ENCODE peak calls at places on chromosomes 16 and 17, in four cellular contexts. I, G, P and F are unnamed samples.

GRCh38 chr16:85177448-85177846 is 65.2 kb upstream of the CIBAR2 start:
- DNase-seq in I (no peak), G (no peak), P (no peak), F (no peak)

GRCh38 chr17:20226814-20227482 is 217.8 kb downstream of the SPECC1 start:
- DNase-seq in I (peak; percentile 80), G (peak; percentile 50), P (no peak), F (peak; percentile 80)

GRCh38 chr16:3945751-3946603 is 65.5 kb upstream of the CREBBP start:
- DNase-seq in I (no peak), G (peak; percentile 20), P (no peak), F (no peak)

GRCh38 chr17:83053779-83054451 is 25.5 kb upstream of the METRNL start:
- DNase-seq in I (no peak), G (no peak), P (no peak), F (no peak)

GRCh38 chr17:32348483-32348800 is 1.5 kb upstream of the ZNF207 start:
- DNase-seq in I (no peak), G (no peak), P (no peak), F (no peak)

GRCh38 chr16:67229906-67230808 is 3.2 kb downstream of the TMEM208 start:
- DNase-seq in I (no peak), G (no peak), P (no peak), F (no peak)

GRCh38 chr17:41575336-41575735 is 3.5 kb upstream of the KRT9 start:
- DNase-seq in I (no peak), G (no peak), P (no peak), F (no peak)

GRCh38 chr16:81706327-81707295 is 72.5 kb upstream of the PLCG2 start:
- DNase-seq in I (no peak), G (no peak), P (no peak), F (no peak)

GRCh38 chr16:56950881-56951771 is 10.6 kb upstream of the CETP start:
- DNase-seq in I (peak; percentile 71), G (peak; percentile 61), P (no peak), F (peak; percentile 72)

GRCh38 chr16:70744366-70744765 is 56.6 kb downstream of the VAC14 start:
- DNase-seq in I (no peak), G (no peak), P (no peak), F (no peak)

GRCh38 chr17:73196500-73196899 is 3.6 kb downstream of the COG1 start:
- DNase-seq in I (no peak), G (no peak), P (no peak), F (peak; percentile 64)

GRCh38 chr16:30985401-30986128 is 558 bp downstream of the HSD3B7 start:
- DNase-seq in I (peak; percentile 63), G (peak; percentile 86), P (no peak), F (no peak)

GRCh38 chr17:50267074-50267841 is 7.0 kb upstream of the TMEM92 start:
- DNase-seq in I (peak; percentile 9), G (no peak), P (no peak), F (no peak)

GRCh38 chr16:11972128-11972527 is 4.4 kb upstream of the SNX29 start:
- DNase-seq in I (no peak), G (peak; percentile 72), P (no peak), F (no peak)

GRCh38 chr17:54864070-54864469 is 36.6 kb upstream of the TOM1L1 start:
- DNase-seq in I (no peak), G (no peak), P (no peak), F (no peak)

GRCh38 chr16:49516382-49517036 is 142.9 kb downstream of the C16orf78 start:
- DNase-seq in I (no peak), G (no peak), P (no peak), F (no peak)

DNA sequence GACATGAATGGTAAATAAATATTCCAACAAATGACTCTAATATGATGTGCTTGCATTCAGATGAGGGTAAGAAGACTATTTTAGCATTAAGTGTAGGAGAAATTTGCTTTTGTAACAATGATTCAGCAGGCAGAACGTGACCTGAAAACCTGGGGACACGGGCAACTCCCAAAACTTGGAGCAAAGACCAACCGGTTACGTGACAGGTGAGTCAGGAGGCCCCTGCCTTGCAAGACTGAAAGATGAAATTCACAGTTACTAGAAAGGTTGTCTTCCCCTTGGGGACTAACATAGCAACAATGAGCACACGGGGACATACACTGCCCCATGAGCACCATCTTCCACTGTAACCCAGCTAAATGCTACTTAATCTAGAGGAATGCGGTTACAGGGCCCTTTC is 33.5 kb upstream of the ERN1 start:
- DNase-seq in I (no peak), G (no peak), P (no peak), F (no peak)
- TF ChIP-seq FOXM1 in I (no peak), G (no peak), P (no peak), F (no peak)

GRCh38 chr17:79652999-79653643 is 42.3 kb upstream of the RBFOX3 start:
- DNase-seq in I (no peak), G (no peak), P (no peak), F (no peak)

GRCh38 chr17:79651266-79651665 is 40.4 kb upstream of the RBFOX3 start:
- DNase-seq in I (no peak), G (no peak), P (no peak), F (peak; percentile 3)

GRCh38 chr17:79650283-79650682 is 39.4 kb upstream of the RBFOX3 start:
- DNase-seq in I (no peak), G (no peak), P (no peak), F (peak; percentile 2)

GRCh38 chr17:79650861-79651260 is 40.0 kb upstream of the RBFOX3 start:
- DNase-seq in I (no peak), G (no peak), P (no peak), F (no peak)

DNA sequence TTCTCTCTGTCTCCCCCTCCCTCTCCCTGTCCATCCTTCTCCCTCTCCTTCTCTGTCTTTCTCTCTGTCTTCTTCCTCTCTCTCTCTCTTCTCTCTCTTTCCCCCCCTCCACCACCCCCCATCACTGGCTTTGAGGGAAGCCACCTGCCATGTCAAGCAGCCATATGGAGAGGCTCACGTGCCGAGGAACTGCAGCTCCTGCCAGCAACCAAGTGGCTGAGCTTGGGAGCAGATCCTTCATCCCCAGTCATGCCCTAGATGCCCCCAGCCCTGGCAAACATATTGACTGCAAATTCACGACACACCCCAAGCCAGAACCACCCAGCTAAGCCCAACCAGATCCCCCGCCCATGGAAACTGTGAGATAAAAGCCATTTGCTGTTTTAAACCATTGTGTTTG is 40.9 kb upstream of the RBFOX3 start:
- DNase-seq in I (no peak), G (no peak), P (no peak), F (peak; percentile 1)
- TF ChIP-seq TARDBP in I (no peak), G (no peak), P (no peak), F (no peak)

GRCh38 chr17:60545465-60546191 is 19.6 kb upstream of the APPBP2 start:
- DNase-seq in I (no peak), G (no peak), P (no peak), F (no peak)
- TF ChIP-seq FOXK2 in I (no peak), G (no peak), P (no peak), F (no peak)

DNA sequence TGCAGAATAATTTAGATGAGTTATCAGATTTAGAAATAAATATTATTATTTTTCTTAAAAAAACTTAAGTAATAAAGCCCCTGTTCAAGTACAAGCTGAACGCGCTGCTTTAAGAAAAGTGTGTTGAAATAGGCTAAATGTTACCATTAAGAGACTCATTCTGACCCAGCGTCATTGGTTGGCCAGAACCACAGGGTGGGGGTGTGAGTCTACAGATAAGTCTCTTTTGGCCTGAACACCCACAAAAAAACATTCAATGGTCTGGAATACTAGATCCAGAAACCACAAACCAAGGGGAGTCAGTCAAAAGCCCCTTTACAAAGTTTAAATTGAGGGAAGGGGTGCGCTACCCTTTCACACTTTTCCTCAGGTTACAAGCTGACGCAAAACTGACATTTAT is 776.1 kb downstream of the KCNJ2 start:
- DNase-seq in I (no peak), G (no peak), P (no peak), F (no peak)
- TF ChIP-seq FOXM1 in I (no peak), G (no peak), P (no peak), F (no peak)

GRCh38 chr16:79662122-79662521 is 61.6 kb upstream of the MAF start:
- DNase-seq in I (no peak), G (no peak), P (no peak), F (no peak)

GRCh38 chr16:79656537-79657115 is 56.1 kb upstream of the MAF start:
- DNase-seq in I (no peak), G (no peak), P (no peak), F (no peak)

GRCh38 chr16:79661578-79661977 is 61.0 kb upstream of the MAF start:
- DNase-seq in I (no peak), G (no peak), P (no peak), F (no peak)

GRCh38 chr16:79658301-79659001 is 57.9 kb upstream of the MAF start:
- DNase-seq in I (peak; percentile 25), G (peak; percentile 22), P (no peak), F (no peak)

DNA sequence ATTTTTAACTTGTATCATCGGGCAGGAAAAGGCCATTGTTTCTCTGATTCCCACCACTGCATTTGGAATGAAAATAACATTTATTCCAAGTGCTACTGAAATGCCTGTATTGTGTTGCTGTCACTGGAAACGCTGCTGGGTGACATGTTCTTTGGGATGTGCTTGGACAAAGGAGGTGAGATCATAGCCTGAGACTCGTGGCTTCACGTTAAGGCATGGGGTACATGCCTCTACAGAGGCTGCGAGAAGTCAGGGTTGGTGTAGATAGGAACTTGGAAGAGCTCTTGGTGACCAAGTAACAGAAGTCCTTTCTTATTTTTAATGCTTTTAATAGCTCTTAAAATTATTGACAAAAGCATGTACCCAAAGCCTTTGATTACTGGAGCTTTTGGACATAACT is 58.8 kb upstream of the MAF start:
- DNase-seq in I (no peak), G (no peak), P (no peak), F (no peak)
- TF ChIP-seq TARDBP in I (no peak), G (no peak), P (no peak), F (no peak)